ENCODE peak calls at places on chromosomes 1 and 21, in four cellular contexts. Q, K, D and I are unnamed samples.

GRCh38 chr1:11838349-11839272 is 9.0 kb downstream of the NPPA start:
- DNase-seq in Q (peak), K (peak), D (peak), I (peak)

GRCh38 chr1:99279525-99279924 is 15.2 kb downstream of the PLPPR4 start:
- DNase-seq in Q (no peak), K (no peak), D (peak), I (no peak)

GRCh38 chr1:116092752-116093489 is 18.3 kb upstream of the MAB21L3 start:
- DNase-seq in Q (no peak), K (no peak), D (no peak), I (no peak)

GRCh38 chr1:155499953-155500621 is 62.5 kb downstream of the ASH1L start:
- DNase-seq in Q (peak), K (peak), D (peak), I (no peak)

GRCh38 chr1:244709491-244710368 is 56.8 kb downstream of the DESI2 start:
- DNase-seq in Q (no peak), K (no peak), D (no peak), I (no peak)

GRCh38 chr1:218865591-218865990 is 308.1 kb upstream of the LYPLAL1 start:
- DNase-seq in Q (no peak), K (no peak), D (peak), I (no peak)

GRCh38 chr1:31020007-31020790 is 45.3 kb downstream of the PUM1 start:
- DNase-seq in Q (no peak), K (no peak), D (no peak), I (no peak)

GRCh38 chr1:3672971-3673361 is 20.6 kb downstream of the TP73 start:
- DNase-seq in Q (no peak), K (no peak), D (no peak), I (no peak)

GRCh38 chr1:179031855-179032513 is 6.3 kb downstream of the FAM20B start:
- DNase-seq in Q (no peak), K (no peak), D (peak), I (no peak)

GRCh38 chr1:176602388-176603004 is 139.5 kb downstream of the PAPPA2 start:
- DNase-seq in Q (no peak), K (no peak), D (no peak), I (no peak)

GRCh38 chr1:31572323-31573104 is 3.8 kb upstream of the TINAGL1 start:
- DNase-seq in Q (peak), K (no peak), D (peak), I (peak)

GRCh38 chr1:214124281-214124805 is 136.6 kb downstream of the PROX1 start:
- DNase-seq in Q (no peak), K (peak), D (peak), I (no peak)

GRCh38 chr1:10490271-10490970 is 15.7 kb downstream of the PEX14 start:
- DNase-seq in Q (no peak), K (no peak), D (no peak), I (no peak)

GRCh38 chr1:119379117-119379516 is 10.5 kb downstream of the HAO2 start:
- DNase-seq in Q (no peak), K (no peak), D (no peak), I (no peak)

GRCh38 chr1:22053018-22053860 is 730 bp downstream of the CDC42 start:
- DNase-seq in Q (peak), K (peak), D (peak), I (peak)

GRCh38 chr1:170075186-170075585 is 691 bp upstream of the KIFAP3 start:
- DNase-seq in Q (no peak), K (no peak), D (no peak), I (no peak)

GRCh38 chr1:156118175-156118868 is 3.8 kb downstream of the LMNA start:
- DNase-seq in Q (peak), K (no peak), D (peak), I (peak)

GRCh38 chr21:15774590-15774989 is 44.8 kb downstream of the USP25 start:
- DNase-seq in Q (no peak), K (no peak), D (peak), I (no peak)

GRCh38 chr1:186183219-186183618 is 191.8 kb downstream of the TPR start:
- DNase-seq in Q (no peak), K (no peak), D (peak), I (no peak)

GRCh38 chr21:41152149-41152548 is 15.8 kb upstream of the BACE2 start:
- DNase-seq in Q (no peak), K (no peak), D (no peak), I (no peak)

GRCh38 chr1:226635456-226635941 is 86.9 kb downstream of the STUM start:
- DNase-seq in Q (no peak), K (no peak), D (no peak), I (no peak)

GRCh38 chr21:36316872-36317484 is 3.0 kb upstream of the MORC3 start:
- DNase-seq in Q (no peak), K (no peak), D (no peak), I (no peak)

GRCh38 chr1:42380617-42381423 is at the start of gene RIMKLA:
- DNase-seq in Q (peak), K (peak), D (peak), I (peak)

GRCh38 chr1:41496080-41497055 is 11.9 kb upstream of the EDN2 start:
- DNase-seq in Q (peak), K (peak), D (peak), I (peak)

GRCh38 chr1:107690491-107690890 is 274.5 kb downstream of the VAV3 start:
- DNase-seq in Q (no peak), K (no peak), D (no peak), I (no peak)

GRCh38 chr1:20278692-20279130 is 12.0 kb upstream of the VWA5B1 start:
- DNase-seq in Q (no peak), K (no peak), D (no peak), I (no peak)

GRCh38 chr1:5830771-5831599 is 161.2 kb downstream of the NPHP4 start:
- DNase-seq in Q (no peak), K (peak), D (no peak), I (no peak)

GRCh38 chr1:165828103-165828558 is 717 bp downstream of the UCK2 start:
- DNase-seq in Q (peak), K (peak), D (peak), I (peak)

GRCh38 chr1:59214764-59215208 is 82.1 kb upstream of the FGGY start:
- DNase-seq in Q (no peak), K (peak), D (no peak), I (peak)